ENCODE peak calls at places on chromosomes 7 and 10, in four cellular contexts. P, N, C and U are unnamed samples.
A peak's percentile ranks its signal among the peaks of the same experiment; 100 is the strongest.

GRCh38 chr7:88289505-88290129 is 17.1 kb downstream of the STEAP4 start:
- DNase-seq in P (no peak), N (no peak), C (no peak), U (no peak)

GRCh38 chr7:151684408-151685175 is 164.9 kb upstream of the RHEB start:
- DNase-seq in P (peak; percentile 60), N (no peak), C (no peak), U (no peak)

GRCh38 chr10:6102128-6102527 is 13.3 kb downstream of the RBM17 start:
- DNase-seq in P (no peak), N (no peak), C (no peak), U (no peak)

GRCh38 chr10:15856328-15857000 is 3.8 kb downstream of the MINDY3 start:
- DNase-seq in P (no peak), N (no peak), C (no peak), U (no peak)

GRCh38 chr7:16026253-16027020 is 340.0 kb upstream of the MEOX2 start:
- DNase-seq in P (peak; percentile 84), N (peak; percentile 37), C (no peak), U (no peak)

GRCh38 chr10:29535012-29535777 is 99.6 kb downstream of the SVIL start:
- DNase-seq in P (peak; percentile 88), N (peak; percentile 44), C (no peak), U (no peak)

GRCh38 chr7:125814030-125814535 is 884.5 kb upstream of the POT1 start:
- DNase-seq in P (no peak), N (no peak), C (no peak), U (no peak)

GRCh38 chr10:104035817-104036384 is 49.8 kb downstream of the COL17A1 start:
- DNase-seq in P (no peak), N (no peak), C (no peak), U (no peak)

GRCh38 chr7:34322841-34323240 is 335.2 kb upstream of the NPSR1 start:
- DNase-seq in P (no peak), N (no peak), C (no peak), U (no peak)